ENCODE peak calls at places on chromosomes 12 and 14, in four cellular contexts. J is ovary, D is Calu3, M is spleen. I is an unnamed sample.

GRCh38 chr12:118571730-118572129 is 195.4 kb downstream of the SUDS3 start:
- DNase-seq in J (no peak), D (no peak), M (no peak), I (no peak)

GRCh38 chr14:85934123-85934885 is 404.4 kb downstream of the FLRT2 start:
- DNase-seq in J (no peak), D (peak), M (peak), I (peak)

GRCh38 chr12:26406391-26406790 is 211.0 kb downstream of the SSPN start:
- DNase-seq in J (peak), D (no peak), M (no peak), I (no peak)

GRCh38 chr14:100824946-100825690 is 800 bp upstream of the MEG3 start:
- DNase-seq in J (no peak), D (no peak), M (no peak), I (no peak)

GRCh38 chr14:73231874-73232851 is 5.1 kb upstream of the PAPLN start:
- DNase-seq in J (no peak), D (peak), M (no peak), I (no peak)

GRCh38 chr12:3038166-3038565 is 39.0 kb upstream of the TSPAN9 start:
- DNase-seq in J (no peak), D (no peak), M (no peak), I (no peak)

GRCh38 chr14:53569471-53569870 is 387.2 kb downstream of the BMP4 start:
- DNase-seq in J (no peak), D (no peak), M (no peak), I (no peak)

GRCh38 chr14:39038542-39038941 is 64.5 kb downstream of the SEC23A start:
- DNase-seq in J (no peak), D (no peak), M (no peak), I (no peak)

GRCh38 chr14:76844223-76844622 is 18.0 kb downstream of the LRRC74A start:
- DNase-seq in J (peak), D (peak), M (peak), I (peak)

GRCh38 chr12:30909721-30910350 is 16.7 kb upstream of the TSPAN11 start:
- DNase-seq in J (no peak), D (no peak), M (no peak), I (no peak)

GRCh38 chr14:72864712-72865365 is 29.1 kb downstream of the DPF3 start:
- DNase-seq in J (no peak), D (no peak), M (no peak), I (no peak)